ENCODE peak calls at places on chromosome 2, in five cellular contexts. N is AG04450, G is kidney, A is tibial artery, J is body of pancreas. B is an unnamed sample.

GRCh38 chr2:98903767-98904485 is 32.1 kb downstream of the CRACDL start:
- DNase-seq in N (no peak), G (peak), A (no peak), J (no peak), B (no peak)

GRCh38 chr2:236748385-236748784 is 178.8 kb downstream of the ACKR3 start:
- DNase-seq in N (no peak), G (peak), A (peak), J (no peak), B (no peak)

GRCh38 chr2:180742809-180743208 is 237.6 kb upstream of the UBE2E3 start:
- DNase-seq in N (no peak), G (no peak), A (no peak), J (no peak), B (no peak)

GRCh38 chr2:11998626-11999378 is 252.4 kb downstream of the LPIN1 start:
- DNase-seq in N (no peak), G (no peak), A (no peak), J (no peak), B (no peak)

GRCh38 chr2:64277101-64277849 is 133.1 kb upstream of the PELI1 start:
- DNase-seq in N (no peak), G (no peak), A (no peak), J (no peak), B (no peak)

GRCh38 chr2:222807431-222807830 is 53.4 kb upstream of the ACSL3 start:
- DNase-seq in N (no peak), G (no peak), A (no peak), J (no peak), B (no peak)

GRCh38 chr2:109611467-109612095 is 2.2 kb downstream of the SEPTIN10 start:
- DNase-seq in N (peak), G (no peak), A (no peak), J (no peak), B (no peak)

GRCh38 chr2:28895189-28895893 is 874 bp downstream of the WDR43 start:
- DNase-seq in N (no peak), G (peak), A (peak), J (no peak), B (no peak)

GRCh38 chr2:136065384-136065783 is 52.6 kb downstream of the CXCR4 start:
- DNase-seq in N (no peak), G (no peak), A (no peak), J (no peak), B (no peak)

GRCh38 chr2:31413876-31414550 is 529 bp downstream of the XDH start:
- DNase-seq in N (no peak), G (no peak), A (no peak), J (no peak), B (no peak)
- TF ChIP-seq CTCF in N (peak), G (no peak), A (no peak), J (peak), B (no peak)

GRCh38 chr2:190718652-190719526 is 70.0 kb downstream of the NAB1 start:
- DNase-seq in N (peak), G (peak), A (no peak), J (peak), B (no peak)
- H3K4me3 ChIP-seq in N (no peak), G (no peak), A (no peak), J (no peak), B (no peak)

GRCh38 chr2:231663458-231664290 is 44.7 kb upstream of the PTMA start:
- DNase-seq in N (no peak), G (no peak), A (no peak), J (no peak), B (no peak)
- H3K27ac ChIP-seq in N (no peak), G (no peak), A (peak), J (no peak), B (peak)

GRCh38 chr2:65313126-65313953 is 85.7 kb downstream of the ACTR2 start:
- DNase-seq in N (no peak), G (no peak), A (no peak), J (no peak), B (no peak)
- TF ChIP-seq CTCF in N (no peak), G (no peak), A (no peak), J (no peak), B (no peak)